ENCODE peak calls at places on chromosome 11, in eight cellular contexts. C is HL-60, I is GM06990, B is heart right ventricle, O is cardiac muscle cell, A is astrocyte of the spinal cord, Z is fibroblast of mammary gland, U is lung. H is an unnamed sample.

GRCh38 chr11:12195773-12196172 is 85.4 kb downstream of the MICAL2 start:
- DNase-seq in C (no peak), I (no peak), B (no peak), O (no peak), A (no peak), Z (no peak), U (no peak), H (no peak)

GRCh38 chr11:110712643-110713468 is 619 bp upstream of the ARHGAP20 start:
- DNase-seq in C (no peak), I (no peak), B (no peak), O (peak), A (peak), Z (peak), U (peak), H (peak)

GRCh38 chr11:121794671-121795070 is 321.3 kb downstream of the BLID start:
- DNase-seq in C (no peak), I (no peak), B (no peak), O (no peak), A (no peak), Z (no peak), U (no peak), H (no peak)

GRCh38 chr11:79150966-79151365 is 289.9 kb downstream of the TENM4 start:
- DNase-seq in C (no peak), I (no peak), B (no peak), O (no peak), A (peak), Z (peak), U (no peak), H (peak)

GRCh38 chr11:79362358-79362757 is 78.5 kb downstream of the TENM4 start:
- DNase-seq in C (no peak), I (no peak), B (no peak), O (no peak), A (no peak), Z (no peak), U (no peak), H (no peak)

GRCh38 chr11:94845622-94846021 is 77.5 kb downstream of the AMOTL1 start:
- DNase-seq in C (no peak), I (no peak), B (no peak), O (no peak), A (peak), Z (peak), U (peak), H (no peak)

GRCh38 chr11:44748606-44749005 is 21.8 kb downstream of the TSPAN18 start:
- DNase-seq in C (no peak), I (no peak), B (no peak), O (no peak), A (no peak), Z (no peak), U (no peak), H (no peak)

GRCh38 chr11:107265591-107265990 is 192.0 kb downstream of the CWF19L2 start:
- DNase-seq in C (no peak), I (no peak), B (no peak), O (no peak), A (no peak), Z (no peak), U (no peak), H (no peak)

GRCh38 chr11:8289426-8290047 is 25.9 kb upstream of the LMO1 start:
- DNase-seq in C (no peak), I (no peak), B (no peak), O (no peak), A (no peak), Z (peak), U (no peak), H (no peak)

GRCh38 chr11:1870721-1871466 is 18.0 kb downstream of the LSP1 start:
- DNase-seq in C (no peak), I (no peak), B (peak), O (no peak), A (no peak), Z (no peak), U (no peak), H (peak)

GRCh38 chr11:126282742-126283591 is at the start of gene TIRAP:
- DNase-seq in C (peak), I (peak), B (peak), O (peak), A (peak), Z (peak), U (peak), H (peak)

GRCh38 chr11:83156996-83157754 is at the start of gene PCF11:
- DNase-seq in C (no peak), I (peak), B (no peak), O (no peak), A (no peak), Z (no peak), U (no peak), H (no peak)

GRCh38 chr11:83002047-83002446 is 69.7 kb downstream of the RAB30 start:
- DNase-seq in C (no peak), I (no peak), B (no peak), O (no peak), A (no peak), Z (peak), U (no peak), H (no peak)

GRCh38 chr11:62489204-62489603 is 57.4 kb downstream of the AHNAK start:
- DNase-seq in C (no peak), I (no peak), B (no peak), O (no peak), A (no peak), Z (no peak), U (no peak), H (peak)

GRCh38 chr11:107043242-107043991 is 25.1 kb upstream of the GUCY1A2 start:
- DNase-seq in C (no peak), I (peak), B (no peak), O (no peak), A (peak), Z (peak), U (no peak), H (peak)

GRCh38 chr11:125591659-125592304 is 870 bp upstream of the STT3A start:
- DNase-seq in C (no peak), I (peak), B (peak), O (peak), A (peak), Z (peak), U (peak), H (peak)

DNA sequence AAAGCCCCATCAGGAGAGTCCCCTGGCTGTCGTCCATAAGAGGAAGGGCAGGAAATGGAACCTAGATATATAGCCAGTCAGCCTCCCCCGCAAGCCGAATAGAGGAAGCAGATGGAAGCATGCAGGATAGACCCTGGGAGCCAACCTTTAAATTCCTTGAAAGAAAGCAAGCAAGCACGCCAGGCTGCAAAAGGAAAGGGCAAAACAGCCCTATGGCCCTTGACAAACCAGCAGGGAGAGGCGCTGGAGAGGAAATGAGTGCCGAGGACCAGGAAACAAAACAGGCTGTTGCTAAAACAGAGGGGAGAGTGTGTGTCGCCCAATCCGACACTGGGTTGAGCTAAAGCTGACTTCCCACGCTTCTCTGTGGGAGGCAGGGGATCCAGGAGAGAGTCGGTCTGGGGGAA is 203.5 kb upstream of the MTNR1B start:
- DNase-seq in C (no peak), I (no peak), B (peak), O (no peak), A (peak), Z (peak), U (peak), H (no peak)
- H3K4me3 ChIP-seq in C (no peak), I (no peak), B (peak), O (no peak), A (peak), Z (no peak), U (no peak), H (no peak)

DNA sequence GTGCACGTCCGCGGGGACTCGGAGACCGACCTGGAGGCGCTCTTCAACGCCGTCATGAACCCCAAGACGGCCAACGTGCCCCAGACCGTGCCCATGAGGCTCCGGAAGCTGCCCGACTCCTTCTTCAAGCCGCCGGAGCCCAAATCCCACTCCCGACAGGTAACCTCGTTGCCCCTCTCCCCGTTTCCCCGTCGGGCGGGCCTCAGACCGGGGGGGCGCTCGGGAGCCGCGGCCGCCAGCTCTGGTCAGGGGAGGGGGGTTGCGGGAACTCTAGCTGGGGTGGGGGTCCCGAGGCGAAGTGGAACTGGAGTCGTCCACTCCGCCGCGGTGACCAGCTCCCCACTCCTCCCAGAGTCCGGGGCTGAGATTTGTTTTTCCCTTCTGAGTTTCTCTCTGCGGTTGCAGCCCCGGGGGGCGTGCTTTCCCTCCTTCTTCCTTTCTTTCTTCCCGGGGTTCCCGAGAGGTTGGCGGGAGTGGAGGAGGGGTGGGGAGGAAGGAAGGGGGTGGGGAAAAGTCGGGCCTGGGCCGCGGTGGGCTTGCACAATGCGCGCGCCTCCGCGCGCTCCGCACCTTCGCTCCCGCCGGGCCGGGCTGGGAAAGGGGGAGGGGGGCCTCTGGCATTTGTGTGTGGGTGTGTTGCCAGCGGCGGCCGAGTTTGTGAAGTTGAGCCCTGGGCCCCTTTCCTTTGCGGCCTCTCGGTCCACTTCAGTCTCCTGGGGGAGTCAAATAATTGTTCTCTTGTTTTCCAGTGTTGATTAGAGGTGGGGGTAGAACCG is 952 bp downstream of the YAP1 start:
- DNase-seq in C (no peak), I (peak), B (peak), O (peak), A (peak), Z (peak), U (peak), H (peak)
- TF ChIP-seq CTCF in C (no peak), I (no peak), B (peak), O (peak), A (no peak), Z (no peak), U (no peak), H (peak)

GRCh38 chr11:64843971-64844329 is 503 bp downstream of the CDC42BPG start:
- DNase-seq in C (no peak), I (no peak), B (no peak), O (no peak), A (no peak), Z (no peak), U (no peak), H (no peak)

GRCh38 chr11:64842366-64842759 is 2.1 kb downstream of the CDC42BPG start:
- DNase-seq in C (no peak), I (no peak), B (no peak), O (no peak), A (no peak), Z (no peak), U (no peak), H (no peak)

GRCh38 chr11:64841592-64842365 is 2.7 kb downstream of the CDC42BPG start:
- DNase-seq in C (no peak), I (no peak), B (no peak), O (no peak), A (no peak), Z (no peak), U (no peak), H (no peak)

GRCh38 chr11:64844330-64845124 is at the start of gene CDC42BPG:
- DNase-seq in C (no peak), I (peak), B (peak), O (peak), A (peak), Z (peak), U (peak), H (peak)

DNA sequence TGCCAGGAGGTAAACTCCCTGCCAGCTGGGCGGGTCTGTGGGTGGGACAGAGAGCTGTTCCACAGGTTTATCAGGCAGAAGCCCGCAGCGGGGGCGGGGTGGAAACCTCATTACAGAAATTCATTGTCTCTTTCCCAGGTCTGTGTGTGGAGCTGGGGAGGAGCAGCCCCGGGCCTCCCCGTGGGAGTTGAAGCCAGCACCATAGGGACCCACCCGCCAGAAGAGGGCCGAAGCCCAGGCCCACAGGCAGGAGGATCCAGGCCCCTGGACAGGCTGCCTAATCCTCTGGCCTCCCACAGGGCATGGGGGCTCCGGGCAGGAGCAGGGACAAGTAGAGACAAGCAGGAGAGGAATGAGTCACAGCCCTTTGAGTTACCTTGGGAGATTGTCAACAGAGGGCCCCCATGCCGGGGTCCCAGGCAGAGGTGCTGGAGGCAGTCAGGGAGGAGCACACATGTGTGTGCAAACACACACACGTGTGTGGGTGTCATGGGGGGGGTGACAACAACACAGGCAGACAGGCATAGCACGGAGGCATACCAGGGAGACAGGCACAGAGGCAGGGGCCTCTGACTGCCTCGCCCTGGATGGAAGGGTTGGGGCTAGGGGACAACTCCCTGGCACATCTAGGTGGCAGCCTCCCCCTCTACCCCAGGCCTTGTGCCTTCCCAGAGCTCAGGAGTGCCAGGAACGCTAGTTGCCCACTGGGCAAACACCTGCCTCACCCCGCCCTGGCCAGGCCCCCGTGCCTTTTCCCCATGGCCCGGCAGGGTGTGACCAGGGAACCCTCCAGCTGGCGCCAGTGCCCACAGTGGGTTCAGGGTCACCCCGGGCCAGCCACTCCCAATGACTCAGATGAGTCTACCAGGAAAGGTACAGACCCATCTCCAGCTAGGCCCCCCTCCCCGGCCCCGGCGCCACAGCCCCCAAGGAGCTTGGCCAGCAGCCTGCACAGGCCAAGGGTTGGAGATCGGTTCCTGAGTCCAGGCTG is 1.3 kb downstream of the CDC42BPG start:
- DNase-seq in C (no peak), I (no peak), B (no peak), O (no peak), A (no peak), Z (no peak), U (no peak), H (no peak)
- H3K4me3 ChIP-seq in C (no peak), I (no peak), B (no peak), O (no peak), A (no peak), Z (no peak), U (no peak), H (no peak)

DNA sequence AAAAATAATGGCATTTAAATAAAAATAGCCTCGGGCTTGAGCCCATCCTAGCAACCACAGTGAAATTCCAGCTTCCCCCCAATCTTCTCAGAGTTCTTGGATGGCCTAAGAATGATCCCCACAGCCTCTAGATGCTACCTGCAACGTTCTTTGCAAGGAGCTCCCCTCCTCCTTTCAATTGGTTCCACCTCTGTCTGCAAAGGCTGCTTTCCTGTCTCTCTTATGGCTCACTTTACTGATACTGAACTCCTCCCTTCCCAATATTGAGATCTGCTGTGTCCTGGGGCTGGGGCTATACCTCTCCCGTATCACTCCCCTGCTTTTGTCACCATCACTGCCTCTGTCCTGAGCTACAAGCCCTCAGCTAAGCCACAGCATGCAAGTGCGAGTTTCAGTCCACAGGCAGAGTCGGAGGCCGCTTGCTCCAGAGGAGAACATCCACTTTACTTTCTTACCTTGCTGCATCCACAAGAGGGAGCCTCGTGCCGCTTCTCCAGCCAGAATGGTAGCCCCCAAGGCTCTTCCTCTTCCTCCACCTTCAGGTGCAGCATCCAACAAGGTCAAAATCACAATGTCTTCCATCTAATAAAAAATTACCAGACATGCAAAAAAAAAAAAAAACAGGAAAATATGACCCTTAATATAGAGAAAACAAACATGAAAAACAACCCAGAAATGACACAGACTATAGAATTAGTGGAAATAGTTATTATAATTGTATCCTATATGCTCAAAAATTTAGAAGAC is 48.6 kb upstream of the TMEM45B start:
- DNase-seq in C (peak), I (no peak), B (no peak), O (peak), A (peak), Z (peak), U (no peak), H (no peak)
- TF ChIP-seq CTCF in C (peak), I (peak), B (peak), O (peak), A (peak), Z (peak), U (no peak), H (peak)